ENCODE peak calls at places on chromosomes 12 and 14, in four cellular contexts. Y is lower lobe of right lung, P is mammary epithelial cell, C is heart right ventricle. Q is an unnamed sample.

GRCh38 chr12:132148368-132149045 is 4.2 kb downstream of the NOC4L start:
- DNase-seq in Y (no peak), P (no peak), C (no peak), Q (peak; percentile 65)

GRCh38 chr14:68546839-68547238 is 246.0 kb downstream of the ZFP36L1 start:
- DNase-seq in Y (no peak), P (peak; percentile 95), C (no peak), Q (no peak)

GRCh38 chr14:75372260-75372659 is 55.6 kb upstream of the JDP2 start:
- DNase-seq in Y (no peak), P (no peak), C (no peak), Q (no peak)

GRCh38 chr14:103130965-103131364 is 7.7 kb downstream of the TNFAIP2 start:
- DNase-seq in Y (no peak), P (peak; percentile 85), C (no peak), Q (no peak)

GRCh38 chr12:11885261-11886038 is 185.3 kb upstream of the BCL2L14 start:
- DNase-seq in Y (no peak), P (peak; percentile 96), C (no peak), Q (no peak)

GRCh38 chr14:104130974-104131651 is 7.3 kb upstream of the KIF26A start:
- DNase-seq in Y (peak; percentile 63), P (no peak), C (peak; percentile 62), Q (peak; percentile 42)

GRCh38 chr12:12492547-12492946 is 70.1 kb downstream of the DUSP16 start:
- DNase-seq in Y (no peak), P (no peak), C (no peak), Q (no peak)

GRCh38 chr12:67202344-67203012 is 66.7 kb upstream of the CAND1 start:
- DNase-seq in Y (no peak), P (no peak), C (no peak), Q (no peak)

GRCh38 chr12:46657416-46658411 is 168.1 kb downstream of the SLC38A4 start:
- DNase-seq in Y (no peak), P (no peak), C (no peak), Q (no peak)

GRCh38 chr12:131222271-131223139 is 268.8 kb downstream of the ADGRD1 start:
- DNase-seq in Y (no peak), P (no peak), C (no peak), Q (no peak)

GRCh38 chr14:30991408-30991807 is 34.0 kb upstream of the AP4S1 start:
- DNase-seq in Y (no peak), P (no peak), C (no peak), Q (no peak)

GRCh38 chr12:92971869-92972524 is 42.9 kb upstream of the EEA1 start:
- DNase-seq in Y (no peak), P (peak; percentile 54), C (no peak), Q (no peak)

GRCh38 chr12:112906712-112907414 is at the start of gene OAS1:
- DNase-seq in Y (no peak), P (peak; percentile 61), C (no peak), Q (no peak)

GRCh38 chr14:100308112-100308792 is 2.0 kb upstream of the SLC25A29 start:
- DNase-seq in Y (no peak), P (no peak), C (no peak), Q (no peak)
- H3K4me1 ChIP-seq in Y (peaks cover 60% of the 10 kb centered on the region), P (peaks cover 26% of the 10 kb centered on the region), C (peaks cover 25% of the 10 kb centered on the region), Q (peaks cover 24% of the 10 kb centered on the region)

DNA sequence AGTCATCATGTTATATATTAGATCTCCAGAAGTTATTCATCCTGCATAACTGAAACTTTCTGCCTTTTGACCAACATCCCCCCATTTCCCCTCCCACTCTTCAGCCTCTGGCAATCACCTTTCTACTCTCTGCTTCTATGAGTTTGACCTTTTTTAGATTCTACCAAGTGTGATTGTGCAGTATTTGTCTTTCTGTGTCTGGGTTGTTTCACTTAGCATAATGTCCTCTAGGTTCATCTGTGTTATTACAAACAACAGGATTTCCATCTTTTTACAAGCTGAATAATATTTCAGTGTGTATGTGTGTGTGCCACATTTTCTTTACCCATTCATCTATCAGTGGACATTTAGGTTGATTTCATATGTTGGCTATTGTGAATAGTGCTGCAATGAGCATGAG is 11.2 kb upstream of the WSCD2 start:
- DNase-seq in Y (no peak), P (no peak), C (no peak), Q (no peak)
- H3K4me1 ChIP-seq in Y (no peaks in the 10 kb centered on the region), P (peaks cover 15% of the 10 kb centered on the region), C (peaks cover 6% of the 10 kb centered on the region), Q (no peaks in the 10 kb centered on the region)

GRCh38 chr14:44961151-44961729 is 507 bp downstream of the KLHL28 start:
- DNase-seq in Y (peak; percentile 76), P (peak; percentile 55), C (peak; percentile 48), Q (peak; percentile 88)

GRCh38 chr14:44960646-44961045 is 1.1 kb downstream of the KLHL28 start:
- DNase-seq in Y (no peak), P (no peak), C (no peak), Q (no peak)

GRCh38 chr14:44961730-44962572 is at the start of the genes KLHL28 and TOGARAM1:
- DNase-seq in Y (peak; percentile 96), P (peak; percentile 100), C (peak; percentile 89), Q (peak; percentile 98)

GRCh38 chr14:44963775-44964380 is 1.9 kb downstream of the TOGARAM1 start:
- DNase-seq in Y (no peak), P (peak; percentile 17), C (no peak), Q (no peak)

DNA sequence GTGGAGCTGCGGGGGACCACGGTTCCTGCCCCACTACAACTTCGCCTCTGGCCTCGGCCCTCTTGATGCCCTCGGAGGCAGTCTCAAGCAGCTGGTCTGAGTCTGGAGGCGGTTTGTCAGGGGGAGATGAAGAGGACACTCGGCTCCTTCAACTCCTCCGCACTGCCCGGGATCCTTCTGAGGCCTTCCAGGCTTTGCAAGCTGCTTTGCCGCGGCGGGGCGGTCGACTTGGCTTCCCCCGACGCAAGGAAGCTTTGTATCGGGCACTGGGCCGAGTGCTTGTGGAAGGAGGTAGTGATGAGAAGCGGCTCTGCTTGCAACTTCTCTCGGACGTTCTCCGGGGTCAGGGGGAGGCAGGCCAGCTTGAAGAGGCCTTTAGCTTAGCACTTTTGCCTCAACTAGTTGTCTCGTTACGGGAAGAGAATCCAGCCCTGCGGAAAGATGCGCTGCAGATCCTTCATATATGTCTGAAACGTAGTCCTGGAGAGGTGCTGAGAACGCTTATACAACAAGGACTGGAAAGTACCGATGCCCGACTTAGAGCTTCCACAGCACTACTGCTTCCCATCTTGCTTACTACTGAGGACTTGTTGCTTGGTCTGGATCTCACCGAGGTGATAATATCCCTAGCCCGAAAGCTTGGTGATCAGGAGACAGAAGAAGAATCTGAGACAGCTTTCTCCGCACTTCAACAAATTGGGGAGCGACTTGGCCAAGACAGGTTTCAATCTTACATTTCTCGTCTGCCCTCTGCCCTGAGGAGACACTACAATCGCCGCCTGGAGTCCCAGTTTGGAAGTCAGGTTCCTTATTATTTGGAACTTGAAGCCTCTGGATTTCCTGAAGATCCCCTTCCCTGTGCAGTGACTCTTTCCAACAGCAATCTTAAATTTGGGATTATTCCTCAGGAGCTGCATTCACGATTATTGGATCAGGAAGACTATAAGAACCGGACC is 861 bp downstream of the TOGARAM1 start:
- DNase-seq in Y (peak; percentile 70), P (peak; percentile 38), C (peak; percentile 60), Q (peak; percentile 66)
- H3K4me1 ChIP-seq in Y (peaks cover 80% of the 10 kb centered on the region), P (peaks cover 6% of the 10 kb centered on the region), C (peaks cover 56% of the 10 kb centered on the region), Q (peaks cover 31% of the 10 kb centered on the region)

GRCh38 chr12:120862664-120863063 is 41.5 kb downstream of the SPPL3 start:
- DNase-seq in Y (no peak), P (no peak), C (no peak), Q (no peak)
- H3K4me1 ChIP-seq in Y (peaks cover 11% of the 10 kb centered on the region), P (no peaks in the 10 kb centered on the region), C (peaks cover 19% of the 10 kb centered on the region), Q (no peaks in the 10 kb centered on the region)

Q was measured in left lung.